ENCODE peak calls at places on chromosomes 2 and 18, in six cellular contexts. Z is right atrium auricular region; K is CD8-positive, alpha-beta T cell; R is sigmoid colon; C is H9; V is heart right ventricle. Q is an unnamed sample. For H3K4me1, the result is how much of the 10 kb centered on the place peaks cover.

GRCh38 chr2:177758591-177759371 is 313.8 kb downstream of the PDE11A start:
- DNase-seq in C (peak), K (no peak), R (no peak), Z (no peak), V (no peak), Q (no peak)

GRCh38 chr2:210626849-210627248 is 70.5 kb downstream of the CPS1 start:
- DNase-seq in K (no peak), Z (no peak), R (no peak), C (no peak), V (no peak), Q (peak)

GRCh38 chr18:48323151-48323550 is 86.0 kb downstream of the ZBTB7C start:
- DNase-seq in C (no peak), K (no peak), Z (no peak), V (no peak), R (no peak), Q (no peak)

GRCh38 chr18:68874361-68874760 is 76.5 kb downstream of the CCDC102B start:
- DNase-seq in K (no peak), Z (no peak), R (no peak), V (no peak), C (no peak), Q (no peak)

GRCh38 chr2:11753886-11754704 is 7.7 kb downstream of the LPIN1 start:
- DNase-seq in R (no peak), K (peak), Z (no peak), C (no peak), V (no peak), Q (no peak)

GRCh38 chr2:213122730-213123129 is 28.7 kb downstream of the IKZF2 start:
- DNase-seq in V (no peak), K (no peak), C (no peak), Z (no peak), R (no peak), Q (no peak)

GRCh38 chr2:189412330-189412953 is 28.8 kb upstream of the WDR75 start:
- DNase-seq in C (no peak), Z (no peak), K (peak), R (peak), V (no peak), Q (no peak)

GRCh38 chr2:31558401-31559295 is 22.1 kb downstream of the SRD5A2 start:
- DNase-seq in K (no peak), Z (no peak), V (no peak), R (no peak), C (no peak), Q (peak)

GRCh38 chr2:240435955-240436625 is 627 bp downstream of the GPC1 start:
- DNase-seq in V (peak), R (peak), K (no peak), C (no peak), Z (no peak), Q (no peak)

GRCh38 chr2:165238295-165238694 is 919 bp upstream of the SCN2A start:
- DNase-seq in C (no peak), V (no peak), K (no peak), Z (no peak), R (no peak), Q (no peak)

GRCh38 chr2:105373344-105373781 is 25.5 kb downstream of the FHL2 start:
- DNase-seq in Z (peak), V (peak), C (no peak), K (no peak), R (peak), Q (no peak)

GRCh38 chr2:25438793-25439192 is 97.1 kb upstream of the DNMT3A start:
- DNase-seq in Z (no peak), C (no peak), R (no peak), V (no peak), K (no peak), Q (no peak)

GRCh38 chr2:57190007-57190406 is 856.6 kb upstream of the VRK2 start:
- DNase-seq in Z (no peak), V (no peak), K (no peak), R (no peak), C (no peak), Q (no peak)

GRCh38 chr2:86695053-86695691 is 24.9 kb upstream of the RMND5A start:
- DNase-seq in C (peak), K (no peak), Z (no peak), R (no peak), V (no peak), Q (peak)

GRCh38 chr2:96642564-96643350 is at the start of gene FER1L5:
- DNase-seq in K (no peak), Z (no peak), V (no peak), R (no peak), C (peak), Q (peak)

GRCh38 chr2:173054466-173054865 is 21.2 kb upstream of the MAP3K20 start:
- DNase-seq in K (no peak), C (no peak), V (no peak), Z (no peak), R (no peak), Q (no peak)

GRCh38 chr18:10508546-10508945 is 17.3 kb upstream of the NAPG start:
- DNase-seq in Z (no peak), C (no peak), K (no peak), R (no peak), V (no peak), Q (no peak)

GRCh38 chr2:38439807-38440300 is 62.8 kb upstream of the ATL2 start:
- DNase-seq in V (no peak), R (no peak), K (no peak), C (no peak), Z (no peak), Q (no peak)

GRCh38 chr2:224669449-224669848 is 46.7 kb downstream of the CCDC195 start:
- DNase-seq in Z (no peak), V (no peak), K (no peak), R (no peak), C (no peak), Q (no peak)

GRCh38 chr2:171595896-171596295 is 73.6 kb downstream of the CYBRD1 start:
- DNase-seq in V (no peak), Z (no peak), R (no peak), K (no peak), C (no peak), Q (peak)

GRCh38 chr2:78416625-78417300 is 608.7 kb upstream of the REG3G start:
- DNase-seq in R (no peak), C (no peak), V (no peak), K (no peak), Z (no peak), Q (no peak)

GRCh38 chr2:191165190-191165643 is 14.4 kb upstream of the STAT4 start:
- DNase-seq in C (no peak), V (no peak), Z (no peak), R (no peak), K (peak), Q (peak)

GRCh38 chr2:232053777-232054176 is 92.3 kb downstream of the DIS3L2 start:
- DNase-seq in C (peak), R (no peak), Z (no peak), V (no peak), K (no peak), Q (no peak)

GRCh38 chr2:74495440-74495839 is 4.0 kb downstream of the LBX2 start:
- DNase-seq in V (no peak), C (no peak), R (no peak), Z (no peak), K (no peak), Q (no peak)

GRCh38 chr2:39059366-39059952 is 61.4 kb downstream of the SOS1 start:
- DNase-seq in K (no peak), R (no peak), V (no peak), Z (no peak), C (no peak), Q (peak)

GRCh38 chr18:26460449-26461091 is 87.8 kb downstream of the KCTD1 start:
- DNase-seq in V (peak), C (no peak), K (no peak), Z (no peak), R (no peak), Q (peak)

GRCh38 chr2:54416166-54416798 is 39.8 kb upstream of the SPTBN1 start:
- DNase-seq in V (no peak), R (no peak), C (no peak), K (no peak), Z (no peak), Q (peak)

GRCh38 chr2:25149646-25150045 is 18.7 kb downstream of the POMC start:
- DNase-seq in R (no peak), K (no peak), C (no peak), Z (no peak), V (no peak), Q (no peak)

GRCh38 chr2:235024951-235025773 is 73.3 kb downstream of the SH3BP4 start:
- DNase-seq in Z (no peak), V (no peak), R (peak), C (no peak), K (no peak), Q (peak)

GRCh38 chr18:71036783-71037182 is 747.9 kb downstream of the SOCS6 start:
- DNase-seq in Z (no peak), V (no peak), K (no peak), C (no peak), R (no peak), Q (peak)

GRCh38 chr2:24543252-24543651 is 52.2 kb downstream of the NCOA1 start:
- DNase-seq in R (no peak), Z (no peak), C (no peak), K (no peak), V (no peak), Q (no peak)

GRCh38 chr2:135742307-135742838 is 718 bp downstream of the UBXN4 start:
- DNase-seq in Z (no peak), R (no peak), K (no peak), V (peak), C (peak), Q (peak)

GRCh38 chr2:227862741-227863588 is 8.5 kb upstream of the DAW1 start:
- DNase-seq in K (no peak), V (no peak), R (no peak), Z (peak), C (peak), Q (peak)
- TF ChIP-seq CTCF in K (no peak), V (no peak), R (no peak), Z (no peak), C (no peak), Q (peak)

DNA sequence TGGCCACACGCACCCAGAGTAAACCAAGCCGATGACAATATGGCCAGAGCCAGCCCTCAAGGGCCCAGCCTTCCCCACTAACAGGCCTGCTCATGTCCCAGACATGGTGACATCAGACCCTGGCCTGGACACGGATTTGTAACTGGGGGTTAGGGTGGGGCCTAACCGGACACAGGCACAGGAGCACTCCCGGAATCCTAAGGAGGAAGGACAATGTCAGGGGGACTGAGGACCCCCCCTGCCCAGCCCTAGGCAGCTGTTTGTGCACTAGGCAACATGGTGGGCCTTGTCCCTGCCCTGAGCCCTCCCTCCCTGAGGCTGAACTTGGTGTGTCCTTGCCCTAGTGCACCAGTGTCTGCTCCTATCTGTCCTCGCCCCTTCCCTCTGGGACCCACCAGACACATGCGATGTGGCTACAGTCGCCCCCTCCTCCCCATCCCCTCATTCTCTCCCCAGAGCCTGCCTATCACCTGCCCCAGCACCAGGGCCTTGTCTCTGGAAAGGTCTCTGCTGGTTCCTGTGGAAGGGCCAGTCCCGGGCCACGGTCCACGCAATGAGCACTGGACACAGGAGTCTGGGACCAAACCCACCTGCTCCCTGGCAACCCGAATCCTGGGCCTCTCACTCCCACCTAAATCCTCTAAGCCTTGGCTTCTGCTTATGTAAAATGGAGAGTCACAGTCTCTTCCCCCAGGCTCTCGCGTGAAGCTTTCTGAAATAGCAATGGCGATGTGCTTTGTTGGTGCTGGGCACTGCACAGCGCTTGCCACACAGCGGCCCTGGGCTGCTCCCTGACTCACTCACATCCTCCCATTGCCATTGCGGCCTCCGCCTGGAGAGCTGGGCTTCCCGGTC is 76.5 kb upstream of the RAB6C start:
- DNase-seq in C (no peak), V (no peak), K (no peak), R (no peak), Z (peak), Q (no peak)
- H3K4me1 ChIP-seq in C (under half), V (under half), K (under half), R (under half), Z (under half), Q (under half)

GRCh38 chr18:63306819-63307554 is 12.6 kb downstream of the BCL2 start:
- DNase-seq in V (no peak), R (no peak), K (no peak), Z (no peak), C (no peak), Q (no peak)
- TF ChIP-seq CTCF in V (no peak), R (no peak), K (no peak), Z (no peak), C (no peak), Q (no peak)

DNA sequence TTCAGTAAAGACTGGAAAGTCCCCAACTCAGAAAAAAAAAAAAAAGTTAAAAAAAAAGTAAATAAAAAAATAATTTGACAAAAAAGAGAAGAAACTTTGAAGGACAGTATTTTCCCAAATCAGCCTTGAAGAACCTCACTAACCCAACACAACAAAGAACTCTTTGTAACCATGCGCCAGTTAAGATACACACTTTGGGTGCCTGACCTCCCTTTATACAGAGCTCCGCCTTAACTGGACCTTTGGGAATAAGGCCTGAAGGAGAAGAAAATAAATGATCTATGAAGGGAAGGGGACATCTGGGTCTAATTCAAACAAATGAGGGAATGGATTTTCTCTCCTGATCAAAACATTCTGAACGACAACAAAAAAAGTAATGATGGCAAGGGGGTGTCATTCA is 2.2 kb upstream of the GFPT1 start:
- DNase-seq in R (no peak), K (no peak), Z (no peak), V (no peak), C (no peak), Q (no peak)
- H3K4me1 ChIP-seq in R (under half), K (under half), Z (under half), V (under half), C (under half), Q (under half)

DNA sequence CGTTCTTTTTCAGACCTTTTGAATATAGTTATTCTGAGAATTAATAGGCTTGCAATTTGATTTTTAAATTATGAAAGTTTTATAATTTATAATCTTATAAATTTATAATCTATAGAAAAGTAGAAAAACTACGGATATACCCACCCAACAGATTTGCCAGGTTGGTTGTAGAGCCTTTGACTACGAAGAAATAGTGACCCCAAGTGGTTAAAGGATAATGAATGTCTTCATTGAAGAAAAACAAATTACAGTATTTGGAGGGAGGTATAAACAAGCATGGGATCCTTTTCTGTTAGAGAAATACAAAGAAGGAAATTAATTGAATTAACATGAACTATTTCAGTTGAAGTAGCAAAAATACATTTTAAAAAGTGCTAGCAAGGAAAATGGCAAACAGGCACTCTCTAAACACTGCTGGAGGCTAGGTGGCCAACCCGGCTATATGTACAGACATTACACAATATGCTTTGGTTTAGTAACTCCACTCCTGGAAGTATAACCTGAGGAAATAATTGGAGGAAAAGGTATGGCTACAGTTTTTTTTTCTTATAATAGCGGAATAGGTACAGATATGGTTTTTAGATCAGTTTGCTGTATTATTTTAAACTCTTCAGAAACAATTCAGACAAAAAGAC is 110.9 kb downstream of the MIB1 start:
- DNase-seq in R (no peak), K (no peak), Z (no peak), C (no peak), V (no peak), Q (no peak)
- TF ChIP-seq CTCF in R (no peak), K (peak), Z (peak), C (peak), V (peak), Q (peak)

GRCh38 chr18:79456105-79456980 is 60.6 kb downstream of the NFATC1 start:
- DNase-seq in V (no peak), R (no peak), K (no peak), Z (no peak), C (no peak), Q (no peak)

GRCh38 chr18:79457239-79457638 is 61.5 kb downstream of the NFATC1 start:
- DNase-seq in Z (no peak), K (no peak), V (no peak), R (no peak), C (no peak), Q (no peak)

GRCh38 chr18:79458131-79458838 is 62.6 kb downstream of the NFATC1 start:
- DNase-seq in C (no peak), V (peak), R (peak), K (no peak), Z (peak), Q (peak)

GRCh38 chr18:79458917-79459803 is 63.4 kb downstream of the NFATC1 start:
- DNase-seq in Z (no peak), R (no peak), V (no peak), C (no peak), K (no peak), Q (no peak)

GRCh38 chr18:79457652-79458051 is 61.9 kb downstream of the NFATC1 start:
- DNase-seq in Z (no peak), V (no peak), R (no peak), K (no peak), C (no peak), Q (no peak)
- H3K4me1 ChIP-seq in Z (under half), V (half or more), R (under half), K (under half), C (under half), Q (under half)

GRCh38 chr2:125745514-125745913 is 910.4 kb upstream of the GYPC start:
- DNase-seq in Z (no peak), V (no peak), K (no peak), C (peak), R (no peak), Q (no peak)
- TF ChIP-seq CTCF in Z (no peak), V (peak), K (no peak), C (peak), R (no peak), Q (no peak)

GRCh38 chr2:46963961-46964673 is 48.5 kb upstream of the MCFD2 start:
- DNase-seq in Z (no peak), V (no peak), C (no peak), K (no peak), R (no peak), Q (peak)

GRCh38 chr2:46962751-46963150 is 47.1 kb upstream of the MCFD2 start:
- DNase-seq in V (no peak), K (no peak), R (no peak), C (no peak), Z (no peak), Q (no peak)

GRCh38 chr2:46963210-46963609 is 47.6 kb upstream of the MCFD2 start:
- DNase-seq in C (no peak), Z (no peak), V (no peak), R (no peak), K (no peak), Q (no peak)

GRCh38 chr2:46966576-46966975 is 51.0 kb upstream of the MCFD2 start:
- DNase-seq in R (no peak), K (no peak), Z (no peak), V (no peak), C (no peak), Q (no peak)

GRCh38 chr2:46964835-46965560 is 49.4 kb upstream of the MCFD2 start:
- DNase-seq in V (no peak), R (no peak), C (no peak), K (no peak), Z (no peak), Q (no peak)
- H3K4me1 ChIP-seq in V (under half), R (under half), C (under half), K (under half), Z (under half), Q (under half)

Q was measured in foreskin keratinocyte.